ENCODE peak calls at places on chromosomes 11 and 22, in four cellular contexts. A is ovary, W is A549, T is tibial nerve. Y is an unnamed sample.

GRCh38 chr11:106399075-106399500 is 321.6 kb downstream of the AASDHPPT start:
- DNase-seq in W (peak; percentile 86), A (peak; percentile 54), T (peak; percentile 52), Y (peak; percentile 64)

GRCh38 chr11:1924121-1924520 is 4.6 kb downstream of the TNNT3 start:
- DNase-seq in T (no peak), A (peak; percentile 64), W (no peak), Y (peak; percentile 78)

GRCh38 chr11:115817844-115818565 is 313.8 kb upstream of the CADM1 start:
- DNase-seq in A (no peak), T (no peak), W (no peak), Y (no peak)

GRCh38 chr22:47062126-47062525 is 299.7 kb downstream of the TBC1D22A start:
- DNase-seq in T (no peak), W (no peak), A (no peak), Y (no peak)

GRCh38 chr11:57787920-57788716 is 26.5 kb downstream of the CTNND1 start:
- DNase-seq in T (no peak), A (no peak), W (no peak), Y (no peak)

GRCh38 chr11:29481721-29482120 is 535.1 kb downstream of the KCNA4 start:
- DNase-seq in T (no peak), A (no peak), W (no peak), Y (no peak)

GRCh38 chr11:103284260-103284659 is 175.0 kb downstream of the DYNC2H1 start:
- DNase-seq in W (no peak), T (no peak), A (no peak), Y (no peak)

GRCh38 chr22:45216133-45217003 is 24.3 kb downstream of the KIAA0930 start:
- DNase-seq in A (peak; percentile 54), W (no peak), T (no peak), Y (no peak)

GRCh38 chr11:92342886-92343285 is 118.3 kb downstream of the FAT3 start:
- DNase-seq in A (no peak), T (no peak), W (no peak), Y (no peak)

GRCh38 chr11:10926801-10927200 is 68.9 kb upstream of the ZBED5 start:
- DNase-seq in T (no peak), W (peak; percentile 36), A (no peak), Y (no peak)

GRCh38 chr11:82733444-82734119 is at the start of gene FAM181B:
- DNase-seq in W (peak; percentile 32), A (peak; percentile 68), T (peak; percentile 31), Y (no peak)

GRCh38 chr22:38401336-38402084 is 53.5 kb downstream of the KCNJ4 start:
- DNase-seq in T (no peak), W (no peak), A (peak; percentile 28), Y (no peak)

GRCh38 chr11:100863080-100863581 is 176.0 kb downstream of the ARHGAP42 start:
- DNase-seq in W (peak; percentile 19), A (no peak), T (peak; percentile 21), Y (no peak)

GRCh38 chr11:103906291-103906850 is 130.1 kb upstream of the DDI1 start:
- DNase-seq in W (no peak), T (no peak), A (no peak), Y (no peak)

GRCh38 chr11:20026629-20027545 is 133.4 kb downstream of the DBX1 start:
- DNase-seq in T (no peak), A (peak; percentile 53), W (no peak), Y (no peak)

GRCh38 chr11:124297921-124298320 is 15.8 kb downstream of the OR8D1 start:
- DNase-seq in W (no peak), T (no peak), A (no peak), Y (no peak)

GRCh38 chr11:82606738-82607137 is 126.9 kb downstream of the FAM181B start:
- DNase-seq in A (no peak), T (no peak), W (no peak), Y (no peak)

GRCh38 chr11:44607324-44607962 is 42.0 kb downstream of the CD82 start:
- DNase-seq in T (no peak), A (no peak), W (no peak), Y (no peak)

GRCh38 chr11:83249972-83250593 is 36.1 kb downstream of the CCDC90B start:
- DNase-seq in W (peak; percentile 58), A (no peak), T (peak; percentile 7), Y (no peak)

GRCh38 chr22:40325315-40325714 is 21.0 kb upstream of the ADSL start:
- DNase-seq in T (no peak), W (no peak), A (no peak), Y (no peak)

DNA sequence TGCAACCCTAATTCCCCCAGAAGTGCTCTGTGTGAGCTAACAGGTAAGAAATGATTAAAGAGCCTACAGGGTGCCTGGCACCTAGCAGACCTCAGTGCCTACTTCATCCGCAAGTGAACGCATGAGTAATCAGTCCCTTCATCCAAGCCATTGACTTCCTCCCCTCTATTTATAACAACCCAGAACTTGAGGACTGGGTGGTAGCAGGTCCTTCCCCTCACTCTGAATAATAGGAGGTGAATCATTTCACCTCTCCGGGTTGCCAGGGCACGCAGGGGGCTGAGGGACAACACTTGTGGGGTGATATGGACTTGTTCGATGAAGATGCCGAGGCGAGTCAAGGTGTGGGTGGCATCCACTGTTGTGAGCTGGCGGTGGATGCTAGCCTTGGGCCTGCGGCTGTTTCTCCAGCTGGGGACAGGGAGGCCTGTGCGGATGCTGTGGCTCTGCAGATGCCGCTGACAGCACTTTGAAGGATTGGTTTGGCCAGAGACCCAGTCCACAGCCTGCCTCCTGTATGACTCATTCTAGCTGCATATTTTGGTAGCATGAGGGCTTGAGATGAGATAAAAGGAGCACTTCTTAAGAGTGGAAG is 11.7 kb upstream of the SORL1-AS1 start:
- DNase-seq in W (peak; percentile 49), T (no peak), A (peak; percentile 64), Y (no peak)
- TF ChIP-seq POLR2A in W (no peak), T (no peak), A (no peak), Y (no peak)

GRCh38 chr22:29216873-29217666 is 11.4 kb downstream of the EMID1 start:
- DNase-seq in T (no peak), W (peak; percentile 15), A (peak; percentile 71), Y (peak; percentile 62)

GRCh38 chr22:29216011-29216872 is 10.5 kb downstream of the EMID1 start:
- DNase-seq in T (no peak), W (no peak), A (peak; percentile 30), Y (no peak)

GRCh38 chr22:29217827-29218757 is 12.4 kb downstream of the EMID1 start:
- DNase-seq in A (peak; percentile 42), W (no peak), T (no peak), Y (no peak)

GRCh38 chr22:29218758-29219408 is 13.2 kb downstream of the EMID1 start:
- DNase-seq in W (no peak), T (no peak), A (peak; percentile 24), Y (peak; percentile 38)

GRCh38 chr22:29219881-29220670 is 14.4 kb downstream of the EMID1 start:
- DNase-seq in W (no peak), T (no peak), A (peak; percentile 25), Y (peak; percentile 46)
- TF ChIP-seq CTCF in W (no peak), T (no peak), A (no peak), Y (no peak)

DNA sequence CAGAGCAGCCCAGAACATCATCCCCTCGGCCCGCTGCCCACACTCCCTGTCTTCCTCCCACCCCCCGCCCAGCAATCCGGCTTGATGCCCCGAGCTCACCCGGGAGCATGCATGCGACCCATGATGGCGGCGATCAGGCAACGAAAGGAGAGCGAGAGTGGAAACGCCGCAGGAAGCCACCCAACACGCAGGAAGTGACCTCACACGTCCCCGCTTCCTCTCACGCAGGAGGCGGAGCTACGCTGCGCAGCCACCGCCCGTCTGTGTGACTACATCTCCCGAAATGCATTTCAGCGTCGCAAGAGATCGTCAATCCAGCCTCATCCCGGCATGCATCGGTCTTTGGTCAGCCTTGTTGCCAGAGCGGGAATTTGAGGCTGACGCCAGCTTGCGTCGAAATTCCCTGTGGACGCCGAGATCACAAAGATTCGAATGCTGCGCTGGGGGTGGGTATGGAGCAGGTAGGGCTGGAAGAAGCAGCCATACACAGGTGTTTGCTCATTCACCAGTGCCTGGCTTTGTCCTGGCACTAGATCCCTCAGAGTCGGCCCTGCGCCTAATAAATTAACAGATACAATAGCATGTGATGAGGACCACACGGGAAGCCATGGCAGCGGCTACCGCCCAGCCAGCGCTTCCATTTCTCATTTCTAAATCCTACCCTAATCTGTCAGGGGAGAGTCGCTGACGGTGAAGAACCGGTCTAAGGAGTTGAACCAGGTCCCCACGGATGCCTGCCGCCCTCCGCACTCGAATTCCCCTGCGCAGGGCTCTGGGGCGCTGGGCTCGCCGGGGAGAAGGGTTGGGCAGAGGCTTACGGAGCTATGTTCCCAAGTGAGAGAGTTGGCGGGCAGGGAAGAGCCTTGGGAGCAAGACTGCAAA is at the start of gene RPS13:
- DNase-seq in T (peak; percentile 94), A (peak; percentile 97), W (peak; percentile 99), Y (peak; percentile 98)
- TF ChIP-seq POLR2A in T (peak; percentile 80), A (peak; percentile 38), W (peak; percentile 94), Y (peak; percentile 75)

GRCh38 chr11:120324932-120325810 is at the start of gene TLCD5:
- DNase-seq in A (peak; percentile 83), T (peak; percentile 41), W (peak; percentile 78), Y (no peak)
- TF ChIP-seq CTCF in A (no peak), T (no peak), W (peak; percentile 14), Y (no peak)

DNA sequence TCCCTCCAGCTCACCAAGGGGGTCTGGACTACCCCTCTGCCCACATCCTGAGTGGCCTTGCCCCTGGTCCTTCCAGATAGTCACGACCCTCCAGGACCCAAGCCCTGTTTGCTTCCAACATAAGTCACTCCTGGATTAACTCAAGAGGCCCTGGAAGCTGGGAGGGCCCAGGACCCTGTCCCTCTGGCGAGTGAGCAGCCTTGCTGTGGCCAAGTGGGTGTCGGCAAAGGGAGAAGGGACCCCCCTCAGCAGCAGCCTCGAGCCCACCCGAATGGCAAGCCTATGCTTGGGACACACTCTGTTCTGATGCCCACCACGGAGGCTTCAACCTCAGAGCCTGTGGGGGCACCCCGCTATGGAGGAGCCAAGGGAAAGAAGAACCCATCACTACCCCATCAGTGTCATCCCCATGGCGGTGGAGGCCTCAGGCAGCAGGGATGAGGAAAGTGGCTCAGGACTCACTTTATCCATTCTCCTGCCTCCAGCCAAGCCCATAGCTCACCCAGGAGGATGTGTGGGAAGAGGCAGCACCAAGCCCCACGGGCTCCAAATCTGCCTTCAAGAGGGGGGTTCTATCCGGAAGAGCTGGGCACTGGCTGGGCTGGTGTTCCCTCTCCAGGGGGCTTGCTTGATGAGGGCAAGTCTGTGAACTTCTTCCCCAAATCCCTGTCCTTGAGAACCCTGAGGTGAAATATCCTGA is 12.5 kb downstream of the SLC22A12 start:
- DNase-seq in A (no peak), T (no peak), W (no peak), Y (no peak)
- TF ChIP-seq POLR2A in A (no peak), T (no peak), W (no peak), Y (no peak)

GRCh38 chr11:64185323-64186204 is at the start of gene STIP1:
- DNase-seq in T (peak; percentile 99), A (peak; percentile 99), W (peak; percentile 100), Y (peak; percentile 100)
- TF ChIP-seq CTCF in T (peak; percentile 80), A (peak; percentile 13), W (no peak), Y (peak; percentile 53)